ENCODE peak calls at places on chromosomes 3 and 15, in seven cellular contexts. One of them, this sample, is unnamed.

GRCh38 chr3:10526366-10526765 is 21.0 kb upstream of the ATP2B2 start:
- DNase-seq in IMR-90: no peak
- DNase-seq in HepG2: no peak
- DNase-seq in left ventricle myocardium inferior: no peak
- DNase-seq in upper lobe of left lung: no peak
- DNase-seq in A673: no peak
- DNase-seq in colonic mucosa: no peak
- DNase-seq in this sample: no peak

GRCh38 chr3:52458031-52458760 is 2.8 kb downstream of the NISCH start:
- DNase-seq in IMR-90: no peak
- DNase-seq in HepG2: no peak
- DNase-seq in left ventricle myocardium inferior: no peak
- DNase-seq in upper lobe of left lung: no peak
- DNase-seq in A673: no peak
- DNase-seq in colonic mucosa: no peak
- DNase-seq in this sample: no peak

GRCh38 chr3:58180940-58181587 is 29.7 kb downstream of the DNASE1L3 start:
- DNase-seq in IMR-90: no peak
- DNase-seq in HepG2: peak; percentile 88
- DNase-seq in left ventricle myocardium inferior: no peak
- DNase-seq in upper lobe of left lung: no peak
- DNase-seq in A673: no peak
- DNase-seq in colonic mucosa: no peak
- DNase-seq in this sample: no peak

GRCh38 chr3:52606373-52607085 is 70.1 kb downstream of the UQCC5 start:
- DNase-seq in IMR-90: peak; percentile 41
- DNase-seq in HepG2: peak; percentile 67
- DNase-seq in left ventricle myocardium inferior: no peak
- DNase-seq in upper lobe of left lung: peak; percentile 72
- DNase-seq in A673: no peak
- DNase-seq in colonic mucosa: peak; percentile 32
- DNase-seq in this sample: no peak

GRCh38 chr3:34212175-34212574 is 413.7 kb downstream of the PDCD6IP start:
- DNase-seq in IMR-90: no peak
- DNase-seq in HepG2: no peak
- DNase-seq in left ventricle myocardium inferior: no peak
- DNase-seq in upper lobe of left lung: peak; percentile 60
- DNase-seq in A673: no peak
- DNase-seq in colonic mucosa: no peak
- DNase-seq in this sample: no peak

GRCh38 chr3:45885979-45886711 is at the start of gene CCR9:
- DNase-seq in IMR-90: no peak
- DNase-seq in HepG2: no peak
- DNase-seq in left ventricle myocardium inferior: no peak
- DNase-seq in upper lobe of left lung: no peak
- DNase-seq in A673: no peak
- DNase-seq in colonic mucosa: no peak
- DNase-seq in this sample: no peak

GRCh38 chr15:96342611-96343528 is 12.4 kb downstream of the NR2F2 start:
- DNase-seq in IMR-90: no peak
- DNase-seq in HepG2: no peak
- DNase-seq in left ventricle myocardium inferior: no peak
- DNase-seq in upper lobe of left lung: no peak
- DNase-seq in A673: peak; percentile 65
- DNase-seq in colonic mucosa: peak; percentile 22
- DNase-seq in this sample: no peak

GRCh38 chr3:194296448-194296831 is 54.7 kb downstream of the CPN2 start:
- DNase-seq in IMR-90: peak; percentile 50
- DNase-seq in HepG2: peak; percentile 42
- DNase-seq in left ventricle myocardium inferior: no peak
- DNase-seq in upper lobe of left lung: no peak
- DNase-seq in A673: peak; percentile 78
- DNase-seq in colonic mucosa: no peak
- DNase-seq in this sample: no peak

GRCh38 chr3:126197343-126197742 is 17.0 kb upstream of the ALDH1L1 start:
- DNase-seq in IMR-90: no peak
- DNase-seq in HepG2: no peak
- DNase-seq in left ventricle myocardium inferior: no peak
- DNase-seq in upper lobe of left lung: no peak
- DNase-seq in A673: no peak
- DNase-seq in colonic mucosa: no peak
- DNase-seq in this sample: no peak

GRCh38 chr3:196408565-196409300 is 23.5 kb downstream of the UBXN7 start:
- DNase-seq in IMR-90: no peak
- DNase-seq in HepG2: no peak
- DNase-seq in left ventricle myocardium inferior: no peak
- DNase-seq in upper lobe of left lung: no peak
- DNase-seq in A673: no peak
- DNase-seq in colonic mucosa: no peak
- DNase-seq in this sample: no peak

GRCh38 chr3:181210275-181210674 is 220.7 kb upstream of the DNAJC19 start:
- DNase-seq in IMR-90: peak; percentile 15
- DNase-seq in HepG2: peak; percentile 4
- DNase-seq in left ventricle myocardium inferior: no peak
- DNase-seq in upper lobe of left lung: no peak
- DNase-seq in A673: peak; percentile 45
- DNase-seq in colonic mucosa: no peak
- DNase-seq in this sample: no peak

GRCh38 chr3:87390318-87390717 is 113.9 kb upstream of the POU1F1 start:
- DNase-seq in IMR-90: no peak
- DNase-seq in HepG2: no peak
- DNase-seq in left ventricle myocardium inferior: no peak
- DNase-seq in upper lobe of left lung: no peak
- DNase-seq in A673: no peak
- DNase-seq in colonic mucosa: no peak
- DNase-seq in this sample: no peak

GRCh38 chr3:37456270-37456708 is 281.9 kb upstream of the LRRFIP2 start:
- DNase-seq in IMR-90: no peak
- DNase-seq in HepG2: no peak
- DNase-seq in left ventricle myocardium inferior: peak; percentile 87
- DNase-seq in upper lobe of left lung: peak; percentile 75
- DNase-seq in A673: peak; percentile 92
- DNase-seq in colonic mucosa: peak; percentile 65
- DNase-seq in this sample: no peak

GRCh38 chr3:123409443-123410148 is 39.3 kb downstream of the ADCY5 start:
- DNase-seq in IMR-90: no peak
- DNase-seq in HepG2: no peak
- DNase-seq in left ventricle myocardium inferior: no peak
- DNase-seq in upper lobe of left lung: no peak
- DNase-seq in A673: no peak
- DNase-seq in colonic mucosa: peak; percentile 82
- DNase-seq in this sample: no peak

GRCh38 chr15:45307230-45307924 is 55.3 kb downstream of the SLC28A2 start:
- DNase-seq in IMR-90: peak; percentile 59
- DNase-seq in HepG2: peak; percentile 53
- DNase-seq in left ventricle myocardium inferior: no peak
- DNase-seq in upper lobe of left lung: no peak
- DNase-seq in A673: peak; percentile 56
- DNase-seq in colonic mucosa: no peak
- DNase-seq in this sample: peak; percentile 3

GRCh38 chr3:31680072-31680870 is 147.5 kb downstream of the STT3B start:
- DNase-seq in IMR-90: no peak
- DNase-seq in HepG2: peak; percentile 67
- DNase-seq in left ventricle myocardium inferior: no peak
- DNase-seq in upper lobe of left lung: peak; percentile 69
- DNase-seq in A673: no peak
- DNase-seq in colonic mucosa: no peak
- DNase-seq in this sample: no peak

GRCh38 chr15:101382544-101382943 is 87.5 kb upstream of the SNRPA1 start:
- DNase-seq in IMR-90: no peak
- DNase-seq in HepG2: no peak
- DNase-seq in left ventricle myocardium inferior: no peak
- DNase-seq in upper lobe of left lung: no peak
- DNase-seq in A673: no peak
- DNase-seq in colonic mucosa: no peak
- DNase-seq in this sample: no peak
- TF ChIP-seq CTCF in IMR-90: no peak
- TF ChIP-seq CTCF in HepG2: no peak
- TF ChIP-seq CTCF in left ventricle myocardium inferior: no peak
- TF ChIP-seq CTCF in upper lobe of left lung: no peak
- TF ChIP-seq CTCF in A673: no peak
- TF ChIP-seq CTCF in colonic mucosa: no peak
- TF ChIP-seq CTCF in this sample: no peak

GRCh38 chr15:89724621-89725020 is 26.4 kb downstream of the MESP1 start:
- DNase-seq in IMR-90: no peak
- DNase-seq in HepG2: no peak
- DNase-seq in left ventricle myocardium inferior: no peak
- DNase-seq in upper lobe of left lung: no peak
- DNase-seq in A673: no peak
- DNase-seq in colonic mucosa: no peak
- DNase-seq in this sample: no peak
- H3K27me3 ChIP-seq in IMR-90: peaks cover 40% of the 10 kb centered on the region
- H3K27me3 ChIP-seq in HepG2: peaks cover 14% of the 10 kb centered on the region
- H3K27me3 ChIP-seq in left ventricle myocardium inferior: no peaks in the 10 kb centered on the region
- H3K27me3 ChIP-seq in upper lobe of left lung: no peaks in the 10 kb centered on the region
- H3K27me3 ChIP-seq in A673: no peaks in the 10 kb centered on the region
- H3K27me3 ChIP-seq in colonic mucosa: no peaks in the 10 kb centered on the region
- H3K27me3 ChIP-seq in this sample: peaks cover 32% of the 10 kb centered on the region

DNA sequence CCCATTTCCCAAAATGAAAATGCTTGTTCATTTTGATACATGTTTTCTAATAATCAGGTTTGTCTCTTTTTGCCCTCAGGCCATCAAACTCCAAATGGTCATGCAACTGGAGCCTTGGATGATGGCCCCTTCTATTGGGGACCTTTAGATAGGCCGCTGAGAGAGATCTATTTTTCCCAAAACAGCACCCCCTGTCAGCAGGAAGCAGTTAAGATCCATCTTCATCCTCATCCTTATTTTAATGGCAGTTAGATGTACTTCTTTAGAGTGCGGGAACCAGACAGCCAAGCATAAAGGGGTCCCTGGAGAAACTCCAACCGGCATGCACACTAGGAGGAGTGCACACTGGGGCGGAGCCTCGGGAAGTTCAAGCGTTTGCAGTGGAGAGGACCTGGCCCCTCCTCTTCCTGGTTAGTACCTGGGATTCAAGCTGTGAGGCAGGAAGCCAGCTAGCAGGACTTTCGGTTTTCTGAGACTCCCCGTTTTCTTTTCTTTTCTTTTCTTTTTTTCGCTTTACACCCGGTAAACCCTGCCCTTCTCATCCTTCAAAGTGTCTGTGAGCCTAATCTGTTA is 31.9 kb upstream of the STRIT1 start:
- DNase-seq in IMR-90: no peak
- DNase-seq in HepG2: peak; percentile 17
- DNase-seq in left ventricle myocardium inferior: no peak
- DNase-seq in upper lobe of left lung: peak; percentile 42
- DNase-seq in A673: peak; percentile 67
- DNase-seq in colonic mucosa: no peak
- DNase-seq in this sample: no peak
- TF ChIP-seq CTCF in IMR-90: peak; percentile 8
- TF ChIP-seq CTCF in HepG2: peak; percentile 31
- TF ChIP-seq CTCF in left ventricle myocardium inferior: no peak
- TF ChIP-seq CTCF in upper lobe of left lung: no peak
- TF ChIP-seq CTCF in A673: peak; percentile 50
- TF ChIP-seq CTCF in colonic mucosa: no peak
- TF ChIP-seq CTCF in this sample: peak; percentile 25

DNA sequence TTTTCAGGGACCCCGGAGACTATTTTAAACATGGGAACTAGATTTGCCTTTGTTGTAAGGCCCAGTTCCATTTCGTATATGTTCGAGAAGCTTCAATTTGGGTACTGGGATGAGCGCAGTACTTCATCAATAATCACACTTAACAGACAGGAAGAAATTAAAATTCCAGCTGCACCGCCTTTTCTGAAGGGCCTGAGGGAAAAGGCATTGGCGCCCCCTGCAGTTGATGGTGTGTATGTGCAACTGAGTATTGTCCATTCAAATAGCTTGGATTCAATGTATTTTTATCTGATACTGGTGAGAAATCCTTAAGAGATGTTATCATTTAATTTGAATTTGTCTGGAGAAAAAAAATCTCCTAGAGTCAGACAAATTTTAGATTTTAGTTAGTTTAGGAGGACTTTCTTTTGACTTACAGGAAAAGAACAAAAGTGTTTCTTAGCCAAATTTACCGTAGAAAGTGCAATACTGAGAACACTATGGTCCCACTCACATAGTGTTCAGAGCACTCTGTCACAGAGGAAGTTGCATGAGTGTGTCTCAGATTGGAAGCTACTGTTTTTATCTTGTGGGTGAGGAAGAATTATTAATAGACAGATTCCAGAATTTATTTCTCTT is 5.4 kb upstream of the ALDH1A2 start:
- DNase-seq in IMR-90: peak; percentile 43
- DNase-seq in HepG2: peak; percentile 40
- DNase-seq in left ventricle myocardium inferior: peak; percentile 52
- DNase-seq in upper lobe of left lung: peak; percentile 58
- DNase-seq in A673: peak; percentile 82
- DNase-seq in colonic mucosa: peak; percentile 61
- DNase-seq in this sample: no peak
- H3K27me3 ChIP-seq in IMR-90: peaks cover 29% of the 10 kb centered on the region
- H3K27me3 ChIP-seq in HepG2: peaks cover 12% of the 10 kb centered on the region
- H3K27me3 ChIP-seq in left ventricle myocardium inferior: peaks cover 50% of the 10 kb centered on the region
- H3K27me3 ChIP-seq in upper lobe of left lung: no peaks in the 10 kb centered on the region
- H3K27me3 ChIP-seq in A673: peaks cover 33% of the 10 kb centered on the region
- H3K27me3 ChIP-seq in colonic mucosa: peaks cover 8% of the 10 kb centered on the region
- H3K27me3 ChIP-seq in this sample: peaks cover 16% of the 10 kb centered on the region

GRCh38 chr3:128727059-128727458 is 1.1 kb downstream of the RAB7A start:
- DNase-seq in IMR-90: no peak
- DNase-seq in HepG2: no peak
- DNase-seq in left ventricle myocardium inferior: no peak
- DNase-seq in upper lobe of left lung: no peak
- DNase-seq in A673: no peak
- DNase-seq in colonic mucosa: no peak
- DNase-seq in this sample: no peak

GRCh38 chr3:128726691-128727031 is 678 bp downstream of the RAB7A start:
- DNase-seq in IMR-90: peak; percentile 87
- DNase-seq in HepG2: peak; percentile 58
- DNase-seq in left ventricle myocardium inferior: peak; percentile 36
- DNase-seq in upper lobe of left lung: peak; percentile 90
- DNase-seq in A673: peak; percentile 38
- DNase-seq in colonic mucosa: peak; percentile 80
- DNase-seq in this sample: no peak

GRCh38 chr3:128725547-128725931 is 444 bp upstream of the RAB7A start:
- DNase-seq in IMR-90: no peak
- DNase-seq in HepG2: no peak
- DNase-seq in left ventricle myocardium inferior: no peak
- DNase-seq in upper lobe of left lung: no peak
- DNase-seq in A673: no peak
- DNase-seq in colonic mucosa: no peak
- DNase-seq in this sample: no peak

GRCh38 chr3:128727485-128727884 is 1.5 kb downstream of the RAB7A start:
- DNase-seq in IMR-90: no peak
- DNase-seq in HepG2: no peak
- DNase-seq in left ventricle myocardium inferior: no peak
- DNase-seq in upper lobe of left lung: no peak
- DNase-seq in A673: no peak
- DNase-seq in colonic mucosa: no peak
- DNase-seq in this sample: no peak

GRCh38 chr3:128725932-128726690 is at the start of gene RAB7A:
- DNase-seq in IMR-90: peak; percentile 98
- DNase-seq in HepG2: peak; percentile 94
- DNase-seq in left ventricle myocardium inferior: peak; percentile 98
- DNase-seq in upper lobe of left lung: peak; percentile 99
- DNase-seq in A673: peak; percentile 99
- DNase-seq in colonic mucosa: peak; percentile 98
- DNase-seq in this sample: peak; percentile 97
- TF ChIP-seq CTCF in IMR-90: no peak
- TF ChIP-seq CTCF in HepG2: peak; percentile 10
- TF ChIP-seq CTCF in left ventricle myocardium inferior: no peak
- TF ChIP-seq CTCF in upper lobe of left lung: peak; percentile 5
- TF ChIP-seq CTCF in A673: no peak
- TF ChIP-seq CTCF in colonic mucosa: no peak
- TF ChIP-seq CTCF in this sample: no peak